ENCODE peak calls at places on chromosomes 2 and 18, in ten cellular contexts. One of them, this sample, is unnamed.

GRCh38 chr18:79684283-79684631 is 4.7 kb downstream of the CTDP1 start:
- DNase-seq in NCI-H2081: no peak
- DNase-seq in brain pericyte: no peak
- DNase-seq in epithelial cell of esophagus: no peak
- DNase-seq in GM12865: no peak
- DNase-seq in activated CD8-positive, alpha-beta memory T cell treated with anti-CD3 and anti-CD28 coated beads for 48 hours: no peak
- DNase-seq in Calu3: no peak
- DNase-seq in activated effector memory CD4-positive, alpha-beta T cell treated with anti-CD3 and anti-CD28 coated beads, Interleukin-2, amount 50 U/mL, for 16 hours: no peak
- DNase-seq in GM20000: no peak
- DNase-seq in A172: no peak
- DNase-seq in this sample: no peak

GRCh38 chr2:47528874-47529273 is 125.9 kb downstream of the MSH2 start:
- DNase-seq in epithelial cell of esophagus: no peak
- DNase-seq in GM12865: no peak
- DNase-seq in activated CD8-positive, alpha-beta memory T cell treated with anti-CD3 and anti-CD28 coated beads for 48 hours: no peak
- DNase-seq in brain pericyte: peak
- DNase-seq in GM20000: no peak
- DNase-seq in activated effector memory CD4-positive, alpha-beta T cell treated with anti-CD3 and anti-CD28 coated beads, Interleukin-2, amount 50 U/mL, for 16 hours: no peak
- DNase-seq in Calu3: no peak
- DNase-seq in NCI-H2081: no peak
- DNase-seq in A172: peak
- DNase-seq in this sample: no peak

GRCh38 chr18:9708882-9709877 is 1.1 kb downstream of the RAB31 start:
- DNase-seq in GM12865: peak
- DNase-seq in A172: no peak
- DNase-seq in activated effector memory CD4-positive, alpha-beta T cell treated with anti-CD3 and anti-CD28 coated beads, Interleukin-2, amount 50 U/mL, for 16 hours: no peak
- DNase-seq in brain pericyte: no peak
- DNase-seq in GM20000: peak
- DNase-seq in Calu3: no peak
- DNase-seq in epithelial cell of esophagus: no peak
- DNase-seq in NCI-H2081: no peak
- DNase-seq in activated CD8-positive, alpha-beta memory T cell treated with anti-CD3 and anti-CD28 coated beads for 48 hours: no peak
- DNase-seq in this sample: peak

GRCh38 chr2:241008711-241009121 is 10.3 kb downstream of the SNED1 start:
- DNase-seq in A172: no peak
- DNase-seq in activated CD8-positive, alpha-beta memory T cell treated with anti-CD3 and anti-CD28 coated beads for 48 hours: no peak
- DNase-seq in GM12865: no peak
- DNase-seq in activated effector memory CD4-positive, alpha-beta T cell treated with anti-CD3 and anti-CD28 coated beads, Interleukin-2, amount 50 U/mL, for 16 hours: no peak
- DNase-seq in brain pericyte: no peak
- DNase-seq in Calu3: no peak
- DNase-seq in GM20000: no peak
- DNase-seq in epithelial cell of esophagus: no peak
- DNase-seq in NCI-H2081: no peak
- DNase-seq in this sample: no peak

GRCh38 chr2:107108556-107108955 is 222.6 kb upstream of the ST6GAL2 start:
- DNase-seq in activated effector memory CD4-positive, alpha-beta T cell treated with anti-CD3 and anti-CD28 coated beads, Interleukin-2, amount 50 U/mL, for 16 hours: no peak
- DNase-seq in activated CD8-positive, alpha-beta memory T cell treated with anti-CD3 and anti-CD28 coated beads for 48 hours: no peak
- DNase-seq in epithelial cell of esophagus: no peak
- DNase-seq in A172: no peak
- DNase-seq in NCI-H2081: no peak
- DNase-seq in brain pericyte: no peak
- DNase-seq in GM12865: no peak
- DNase-seq in Calu3: no peak
- DNase-seq in GM20000: no peak
- DNase-seq in this sample: no peak

GRCh38 chr18:31723998-31724711 is 36.5 kb downstream of the SLC25A52 start:
- DNase-seq in brain pericyte: no peak
- DNase-seq in Calu3: peak
- DNase-seq in activated CD8-positive, alpha-beta memory T cell treated with anti-CD3 and anti-CD28 coated beads for 48 hours: no peak
- DNase-seq in A172: no peak
- DNase-seq in NCI-H2081: no peak
- DNase-seq in activated effector memory CD4-positive, alpha-beta T cell treated with anti-CD3 and anti-CD28 coated beads, Interleukin-2, amount 50 U/mL, for 16 hours: no peak
- DNase-seq in GM20000: no peak
- DNase-seq in GM12865: no peak
- DNase-seq in epithelial cell of esophagus: peak
- DNase-seq in this sample: no peak

GRCh38 chr2:16114836-16115235 is 174.5 kb downstream of the MYCN start:
- DNase-seq in GM20000: no peak
- DNase-seq in epithelial cell of esophagus: no peak
- DNase-seq in Calu3: no peak
- DNase-seq in brain pericyte: no peak
- DNase-seq in NCI-H2081: no peak
- DNase-seq in activated effector memory CD4-positive, alpha-beta T cell treated with anti-CD3 and anti-CD28 coated beads, Interleukin-2, amount 50 U/mL, for 16 hours: no peak
- DNase-seq in activated CD8-positive, alpha-beta memory T cell treated with anti-CD3 and anti-CD28 coated beads for 48 hours: no peak
- DNase-seq in A172: no peak
- DNase-seq in GM12865: no peak
- DNase-seq in this sample: no peak

GRCh38 chr2:144099340-144099739 is 420.6 kb downstream of the ZEB2 start:
- DNase-seq in epithelial cell of esophagus: no peak
- DNase-seq in brain pericyte: no peak
- DNase-seq in A172: no peak
- DNase-seq in activated effector memory CD4-positive, alpha-beta T cell treated with anti-CD3 and anti-CD28 coated beads, Interleukin-2, amount 50 U/mL, for 16 hours: no peak
- DNase-seq in activated CD8-positive, alpha-beta memory T cell treated with anti-CD3 and anti-CD28 coated beads for 48 hours: no peak
- DNase-seq in GM12865: no peak
- DNase-seq in GM20000: no peak
- DNase-seq in NCI-H2081: no peak
- DNase-seq in Calu3: no peak
- DNase-seq in this sample: no peak

GRCh38 chr2:171553858-171554257 is 31.6 kb downstream of the CYBRD1 start:
- DNase-seq in GM12865: no peak
- DNase-seq in activated CD8-positive, alpha-beta memory T cell treated with anti-CD3 and anti-CD28 coated beads for 48 hours: no peak
- DNase-seq in GM20000: no peak
- DNase-seq in activated effector memory CD4-positive, alpha-beta T cell treated with anti-CD3 and anti-CD28 coated beads, Interleukin-2, amount 50 U/mL, for 16 hours: no peak
- DNase-seq in epithelial cell of esophagus: no peak
- DNase-seq in A172: peak
- DNase-seq in Calu3: peak
- DNase-seq in brain pericyte: no peak
- DNase-seq in NCI-H2081: peak
- DNase-seq in this sample: peak